ENCODE peak calls at places on chromosome 9, in eight cellular contexts. Y is COR-L47; W is EL; J is MCF 10A; K is stimulated activated CD4-positive, alpha-beta T cell treated with anti-CD3 and anti-CD28 coated beads, Interleukin-1b, Interleukin-23, amount 100 ng/mL, for 24 hours; I is BJ; M is ACHN; R is glomerular endothelial cell. Q is an unnamed sample.

GRCh38 chr9:129964901-129965734 is 77.9 kb downstream of the FNBP1 start:
- DNase-seq in Y (no peak), W (peak; percentile 79), J (no peak), K (no peak), I (peak; percentile 78), M (no peak), R (no peak), Q (no peak)

GRCh38 chr9:113238859-113239231 is 17.5 kb downstream of the SLC31A1 start:
- DNase-seq in Y (no peak), W (no peak), J (no peak), K (no peak), I (no peak), M (no peak), R (no peak), Q (no peak)

GRCh38 chr9:68574150-68574549 is 33.5 kb upstream of the TMEM252 start:
- DNase-seq in Y (no peak), W (no peak), J (no peak), K (no peak), I (no peak), M (no peak), R (no peak), Q (no peak)

GRCh38 chr9:132600326-132600984 is 18.0 kb downstream of the BARHL1 start:
- DNase-seq in Y (no peak), W (no peak), J (no peak), K (no peak), I (no peak), M (no peak), R (no peak), Q (no peak)

GRCh38 chr9:129879103-129879699 is 43.9 kb downstream of the USP20 start:
- DNase-seq in Y (no peak), W (no peak), J (no peak), K (no peak), I (no peak), M (no peak), R (no peak), Q (no peak)

GRCh38 chr9:16928179-16928945 is 57.9 kb upstream of the BNC2 start:
- DNase-seq in Y (no peak), W (peak; percentile 47), J (no peak), K (no peak), I (no peak), M (peak; percentile 62), R (no peak), Q (no peak)

GRCh38 chr9:130320697-130321080 is 55.1 kb downstream of the HMCN2 start:
- DNase-seq in Y (no peak), W (no peak), J (peak; percentile 31), K (no peak), I (no peak), M (no peak), R (no peak), Q (no peak)

GRCh38 chr9:92715488-92716231 is 45.7 kb upstream of the IPPK start:
- DNase-seq in Y (no peak), W (no peak), J (peak; percentile 68), K (no peak), I (no peak), M (no peak), R (no peak), Q (no peak)

GRCh38 chr9:6827370-6827949 is 69.7 kb downstream of the KDM4C start:
- DNase-seq in Y (peak; percentile 49), W (peak; percentile 59), J (peak; percentile 65), K (peak; percentile 6), I (no peak), M (peak; percentile 52), R (peak; percentile 39), Q (peak; percentile 66)

GRCh38 chr9:91234523-91234922 is 127.2 kb downstream of the AUH start:
- DNase-seq in Y (no peak), W (no peak), J (no peak), K (no peak), I (no peak), M (peak; percentile 13), R (no peak), Q (no peak)

GRCh38 chr9:97510797-97511761 is 9.6 kb downstream of the TMOD1 start:
- DNase-seq in Y (no peak), W (peak; percentile 70), J (peak; percentile 67), K (no peak), I (no peak), M (peak; percentile 19), R (peak; percentile 71), Q (no peak)

GRCh38 chr9:89974582-89974981 is 369.8 kb downstream of the GADD45G start:
- DNase-seq in Y (no peak), W (no peak), J (no peak), K (no peak), I (no peak), M (no peak), R (no peak), Q (no peak)

GRCh38 chr9:96006961-96007360 is 131.5 kb downstream of the ERCC6L2 start:
- DNase-seq in Y (no peak), W (peak; percentile 51), J (no peak), K (no peak), I (no peak), M (no peak), R (no peak), Q (no peak)

GRCh38 chr9:130999265-130999623 is 9.7 kb upstream of the LAMC3 start:
- DNase-seq in Y (no peak), W (no peak), J (no peak), K (no peak), I (no peak), M (no peak), R (no peak), Q (no peak)